ENCODE peak calls at places on chromosomes 7 and 10, in five cellular contexts. C, H, W, A and F are unnamed samples.

GRCh38 chr7:5337047-5337446 is 54.3 kb downstream of the SLC29A4 start:
- DNase-seq in H (no peak), C (no peak), W (no peak), A (no peak), F (no peak)

GRCh38 chr7:158255156-158255555 is 332.5 kb downstream of the PTPRN2 start:
- DNase-seq in C (no peak), A (no peak), W (no peak), H (no peak), F (peak; percentile 57)

GRCh38 chr7:34341331-34341730 is 316.7 kb upstream of the NPSR1 start:
- DNase-seq in H (no peak), A (no peak), W (no peak), C (no peak), F (no peak)

GRCh38 chr7:18900801-18901200 is 216.6 kb downstream of the TWIST1 start:
- DNase-seq in A (no peak), C (no peak), W (no peak), H (no peak), F (no peak)

GRCh38 chr10:127357265-127357664 is 160.9 kb upstream of the INSYN2A start:
- DNase-seq in A (no peak), H (no peak), C (no peak), W (no peak), F (no peak)

GRCh38 chr10:31697271-31698168 is 231.1 kb downstream of the ARHGAP12 start:
- DNase-seq in W (peak; percentile 52), C (peak; percentile 39), A (peak; percentile 61), H (peak; percentile 86), F (peak; percentile 91)

GRCh38 chr7:86911703-86912102 is 147.8 kb downstream of the ELAPOR2 start:
- DNase-seq in C (no peak), A (no peak), W (no peak), H (peak; percentile 20), F (no peak)

GRCh38 chr7:50921114-50921513 is 138.4 kb upstream of the GRB10 start:
- DNase-seq in W (peak; percentile 36), A (no peak), C (no peak), H (no peak), F (no peak)

GRCh38 chr10:75404335-75405200 is 3.0 kb upstream of the ZNF503 start:
- DNase-seq in H (no peak), W (peak; percentile 21), C (no peak), A (peak; percentile 81), F (no peak)

GRCh38 chr10:96456296-96456840 is 57.4 kb downstream of the TLL2 start:
- DNase-seq in A (no peak), C (no peak), W (no peak), H (no peak), F (peak; percentile 70)

GRCh38 chr7:151608031-151608551 is 88.4 kb upstream of the RHEB start:
- DNase-seq in C (no peak), A (no peak), H (no peak), W (no peak), F (no peak)

GRCh38 chr10:86083206-86083605 is 283.4 kb downstream of the GRID1 start:
- DNase-seq in A (no peak), W (no peak), C (no peak), H (no peak), F (peak; percentile 17)

GRCh38 chr10:97673736-97674525 is 13.1 kb downstream of the AVPI1 start:
- DNase-seq in A (no peak), H (peak; percentile 52), W (peak; percentile 37), C (no peak), F (no peak)

GRCh38 chr7:90210475-90210874 is 1.1 kb upstream of the STEAP2 start:
- DNase-seq in H (no peak), A (no peak), W (no peak), C (no peak), F (no peak)

GRCh38 chr10:122675278-122675677 is 24.4 kb downstream of the C10orf120 start:
- DNase-seq in C (no peak), H (no peak), A (no peak), W (no peak), F (no peak)

GRCh38 chr10:121478590-121478989 is 119.7 kb downstream of the FGFR2 start:
- DNase-seq in H (no peak), W (no peak), C (no peak), A (no peak), F (no peak)

GRCh38 chr10:4767033-4767814 is 58.8 kb upstream of the AKR1E2 start:
- DNase-seq in C (no peak), H (peak; percentile 62), W (no peak), A (no peak), F (no peak)

GRCh38 chr10:81838950-81839349 is 36.0 kb upstream of the NRG3 start:
- DNase-seq in H (no peak), C (no peak), W (no peak), A (no peak), F (no peak)

GRCh38 chr7:96397936-96398596 is 76.2 kb upstream of the SLC25A13 start:
- DNase-seq in W (no peak), A (no peak), C (no peak), H (peak; percentile 24), F (no peak)

GRCh38 chr10:118543714-118544400 is 51.6 kb downstream of the PRLHR start:
- DNase-seq in A (peak; percentile 80), H (peak; percentile 44), W (no peak), C (no peak), F (no peak)

GRCh38 chr10:68897336-68897741 is 3.8 kb upstream of the DDX50 start:
- DNase-seq in H (peak; percentile 79), A (peak; percentile 58), W (no peak), C (peak; percentile 22), F (no peak)

GRCh38 chr7:130392456-130392860 is 12.2 kb downstream of the CPA1 start:
- DNase-seq in W (no peak), C (no peak), A (no peak), H (peak; percentile 78), F (no peak)

GRCh38 chr7:23938937-23939552 is 229.0 kb downstream of the STK31 start:
- DNase-seq in H (peak; percentile 21), C (no peak), A (peak; percentile 75), W (no peak), F (no peak)

GRCh38 chr7:111392976-111393762 is 169.1 kb downstream of the IMMP2L start:
- DNase-seq in W (no peak), A (no peak), H (peak; percentile 40), C (no peak), F (no peak)

GRCh38 chr7:5488286-5488878 is 64.7 kb upstream of the TNRC18 start:
- DNase-seq in H (no peak), A (no peak), C (no peak), W (no peak), F (no peak)

GRCh38 chr7:115252461-115252860 is 330.6 kb downstream of the MDFIC start:
- DNase-seq in A (no peak), W (no peak), C (no peak), H (no peak), F (no peak)

GRCh38 chr10:121838149-121838548 is 89.7 kb downstream of the ATE1 start:
- DNase-seq in W (no peak), H (no peak), A (no peak), C (no peak), F (no peak)

GRCh38 chr10:71527135-71527534 is 130.4 kb downstream of the CDH23 start:
- DNase-seq in C (no peak), W (no peak), H (no peak), A (no peak), F (no peak)

GRCh38 chr7:83550100-83550499 is 98.8 kb downstream of the SEMA3E start:
- DNase-seq in C (no peak), H (peak; percentile 82), W (no peak), A (no peak), F (no peak)

GRCh38 chr7:122764902-122765301 is 62.2 kb upstream of the RNF148 start:
- DNase-seq in A (no peak), H (no peak), C (no peak), W (no peak), F (no peak)

GRCh38 chr7:46747869-46748576 is 827.0 kb upstream of the IGFBP3 start:
- DNase-seq in A (no peak), H (no peak), W (no peak), C (no peak), F (no peak)

GRCh38 chr10:1938317-1938716 is 201.0 kb upstream of the ADARB2 start:
- DNase-seq in H (no peak), W (no peak), C (no peak), A (no peak), F (no peak)

GRCh38 chr10:96124230-96125141 is 5.6 kb upstream of the ZNF518A start:
- DNase-seq in H (peak; percentile 69), A (peak; percentile 74), W (no peak), C (no peak), F (peak; percentile 76)